ENCODE peak calls at places on chromosomes 11 and 22, in eight cellular contexts. X, W, P, C, Q, V, D and T are unnamed samples.

GRCh38 chr11:316031-316701 is 2.3 kb downstream of the IFITM1 start:
- DNase-seq in X (no peak), W (peak), P (no peak), C (peak), Q (no peak), V (no peak), D (no peak), T (no peak)

GRCh38 chr11:58626915-58627483 is 4.5 kb downstream of the CNTF start:
- DNase-seq in X (no peak), W (no peak), P (no peak), C (peak), Q (no peak), V (no peak), D (no peak), T (no peak)

GRCh38 chr11:28730336-28730735 is 622.1 kb downstream of the METTL15 start:
- DNase-seq in X (no peak), W (no peak), P (no peak), C (peak), Q (no peak), V (no peak), D (no peak), T (no peak)

GRCh38 chr11:19511066-19511412 is 201.6 kb upstream of the NAV2 start:
- DNase-seq in X (no peak), W (no peak), P (no peak), C (no peak), Q (no peak), V (no peak), D (no peak), T (no peak)

GRCh38 chr11:1176224-1177019 is 18.7 kb downstream of the MUC5AC start:
- DNase-seq in X (no peak), W (no peak), P (no peak), C (no peak), Q (no peak), V (no peak), D (no peak), T (no peak)

GRCh38 chr22:42773161-42773560 is 52.5 kb upstream of the A4GALT start:
- DNase-seq in X (no peak), W (no peak), P (no peak), C (no peak), Q (no peak), V (no peak), D (no peak), T (no peak)

GRCh38 chr11:8221025-8221723 is 42.5 kb downstream of the LMO1 start:
- DNase-seq in X (no peak), W (no peak), P (no peak), C (no peak), Q (no peak), V (no peak), D (no peak), T (no peak)

GRCh38 chr11:76329084-76329648 is 51.8 kb downstream of the THAP12 start:
- DNase-seq in X (no peak), W (no peak), P (no peak), C (peak), Q (no peak), V (no peak), D (no peak), T (no peak)

GRCh38 chr22:47209077-47209514 is 446.6 kb downstream of the TBC1D22A start:
- DNase-seq in X (peak), W (no peak), P (no peak), C (no peak), Q (no peak), V (no peak), D (no peak), T (no peak)

GRCh38 chr22:48070083-48070482 is 1307.6 kb downstream of the TBC1D22A start:
- DNase-seq in X (no peak), W (no peak), P (no peak), C (no peak), Q (no peak), V (no peak), D (no peak), T (no peak)

GRCh38 chr11:74092425-74092824 is 78.4 kb downstream of the C2CD3 start:
- DNase-seq in X (no peak), W (no peak), P (no peak), C (no peak), Q (no peak), V (no peak), D (no peak), T (no peak)

GRCh38 chr11:71080239-71081097 is 171.9 kb downstream of the SHANK2 start:
- DNase-seq in X (peak), W (peak), P (peak), C (peak), Q (peak), V (no peak), D (peak), T (peak)

GRCh38 chr22:46176508-46177003 is 26.2 kb downstream of the PPARA start:
- DNase-seq in X (no peak), W (no peak), P (no peak), C (no peak), Q (no peak), V (no peak), D (no peak), T (no peak)

GRCh38 chr11:77450227-77450626 is 23.7 kb downstream of the PAK1 start:
- DNase-seq in X (no peak), W (no peak), P (no peak), C (no peak), Q (no peak), V (no peak), D (no peak), T (no peak)

GRCh38 chr22:43113516-43114251 is 3.1 kb downstream of the BIK start:
- DNase-seq in X (peak), W (no peak), P (no peak), C (no peak), Q (no peak), V (no peak), D (no peak), T (no peak)

GRCh38 chr11:115409691-115410220 is 94.5 kb downstream of the CADM1 start:
- DNase-seq in X (no peak), W (no peak), P (peak), C (no peak), Q (no peak), V (no peak), D (no peak), T (peak)

GRCh38 chr22:44165286-44165874 is 15.3 kb upstream of the PARVG start:
- DNase-seq in X (no peak), W (no peak), P (no peak), C (no peak), Q (no peak), V (no peak), D (no peak), T (no peak)

GRCh38 chr11:5931061-5931460 is 11.0 kb upstream of the OR56A3 start:
- DNase-seq in X (no peak), W (no peak), P (no peak), C (no peak), Q (no peak), V (no peak), D (no peak), T (no peak)

GRCh38 chr11:92714111-92714510 is 255.3 kb upstream of the MTNR1B start:
- DNase-seq in X (no peak), W (no peak), P (no peak), C (no peak), Q (no peak), V (no peak), D (no peak), T (no peak)

GRCh38 chr11:121521145-121522042 is 68.6 kb upstream of the SORL1-AS1 start:
- DNase-seq in X (no peak), W (no peak), P (no peak), C (no peak), Q (no peak), V (no peak), D (no peak), T (no peak)

GRCh38 chr22:27420817-27421361 is 380.7 kb downstream of the MN1 start:
- DNase-seq in X (peak), W (peak), P (no peak), C (peak), Q (no peak), V (no peak), D (no peak), T (no peak)

GRCh38 chr11:132972565-132972964 is 559.7 kb downstream of the OPCML start:
- DNase-seq in X (no peak), W (no peak), P (no peak), C (no peak), Q (no peak), V (no peak), D (no peak), T (no peak)